ENCODE peak calls at places on chromosome 6, in five cellular contexts. Z, C, S, O and V are unnamed samples.

GRCh38 chr6:30334077-30334476 is 7.3 kb downstream of the TRIM39 start:
- DNase-seq in Z (no peak), C (no peak), S (no peak), O (no peak), V (no peak)

GRCh38 chr6:135814043-135814442 is 37.5 kb upstream of the PDE7B start:
- DNase-seq in Z (no peak), C (no peak), S (no peak), O (no peak), V (no peak)

GRCh38 chr6:161369339-161369738 is 95.5 kb upstream of the AGPAT4 start:
- DNase-seq in Z (no peak), C (peak; percentile 73), S (peak; percentile 47), O (peak; percentile 12), V (no peak)

GRCh38 chr6:169689247-169689646 is 12.6 kb downstream of the WDR27 start:
- DNase-seq in Z (no peak), C (no peak), S (no peak), O (no peak), V (no peak)

GRCh38 chr6:104572901-104573300 is 286.8 kb downstream of the HACE1 start:
- DNase-seq in Z (no peak), C (no peak), S (no peak), O (no peak), V (no peak)

GRCh38 chr6:148959008-148959407 is 212.2 kb downstream of the UST start:
- DNase-seq in Z (no peak), C (no peak), S (no peak), O (no peak), V (no peak)

GRCh38 chr6:160951187-160952030 is 40.2 kb upstream of the MAP3K4 start:
- DNase-seq in Z (no peak), C (no peak), S (no peak), O (no peak), V (no peak)

GRCh38 chr6:137550527-137550926 is 56.3 kb upstream of the OLIG3 start:
- DNase-seq in Z (no peak), C (no peak), S (no peak), O (no peak), V (no peak)

GRCh38 chr6:73803562-73804221 is 107.7 kb downstream of the CD109 start:
- DNase-seq in Z (no peak), C (peak; percentile 70), S (peak; percentile 11), O (peak; percentile 32), V (no peak)

GRCh38 chr6:21634582-21634981 is 41.0 kb downstream of the SOX4 start:
- DNase-seq in Z (no peak), C (peak; percentile 88), S (no peak), O (peak; percentile 9), V (no peak)

GRCh38 chr6:111663692-111664564 is 58.2 kb upstream of the TRAF3IP2 start:
- DNase-seq in Z (no peak), C (no peak), S (no peak), O (peak; percentile 58), V (peak; percentile 77)

GRCh38 chr6:127938701-127939100 is 37.8 kb upstream of the THEMIS start:
- DNase-seq in Z (no peak), C (peak; percentile 32), S (no peak), O (no peak), V (no peak)

GRCh38 chr6:6751615-6752014 is 163.1 kb downstream of the LY86 start:
- DNase-seq in Z (no peak), C (no peak), S (peak; percentile 84), O (no peak), V (no peak)

GRCh38 chr6:129104560-129104959 is 221.6 kb downstream of the LAMA2 start:
- DNase-seq in Z (no peak), C (no peak), S (no peak), O (no peak), V (no peak)

GRCh38 chr6:161618816-161619454 is 345.1 kb upstream of the AGPAT4 start:
- DNase-seq in Z (no peak), C (peak; percentile 80), S (no peak), O (peak; percentile 86), V (no peak)

GRCh38 chr6:159691963-159692287 is 1.1 kb downstream of the SOD2 start:
- DNase-seq in Z (no peak), C (no peak), S (no peak), O (no peak), V (no peak)

GRCh38 chr6:43989556-43990248 is 137.6 kb downstream of the MRPL14 start:
- DNase-seq in Z (no peak), C (no peak), S (no peak), O (no peak), V (peak; percentile 93)

GRCh38 chr6:149938571-149939462 is 3.0 kb upstream of the ULBP2 start:
- DNase-seq in Z (no peak), C (no peak), S (no peak), O (no peak), V (no peak)

GRCh38 chr6:17691925-17692538 is 14.7 kb downstream of the NUP153 start:
- DNase-seq in Z (no peak), C (no peak), S (no peak), O (no peak), V (no peak)

GRCh38 chr6:143549630-143550268 is 38.2 kb upstream of the FUCA2 start:
- DNase-seq in Z (no peak), C (no peak), S (no peak), O (no peak), V (no peak)

GRCh38 chr6:163347021-163347446 is 67.5 kb upstream of the QKI start:
- DNase-seq in Z (no peak), C (no peak), S (no peak), O (no peak), V (no peak)

GRCh38 chr6:98845201-98846020 is 11.0 kb downstream of the POU3F2 start:
- DNase-seq in Z (no peak), C (peak; percentile 72), S (peak; percentile 70), O (peak; percentile 80), V (no peak)

GRCh38 chr6:98945311-98946005 is 2.3 kb downstream of the FBXL4 start:
- DNase-seq in Z (no peak), C (no peak), S (no peak), O (no peak), V (no peak)

GRCh38 chr6:37006793-37007339 is 1.4 kb downstream of the FGD2 start:
- DNase-seq in Z (no peak), C (no peak), S (no peak), O (peak; percentile 24), V (no peak)

GRCh38 chr6:19898141-19898740 is 61.1 kb downstream of the ID4 start:
- DNase-seq in Z (no peak), C (no peak), S (no peak), O (no peak), V (no peak)

GRCh38 chr6:169383265-169383664 is 129.6 kb upstream of the THBS2 start:
- DNase-seq in Z (no peak), C (no peak), S (no peak), O (no peak), V (no peak)

GRCh38 chr6:134669531-134669930 is 280.4 kb downstream of the ALDH8A1 start:
- DNase-seq in Z (no peak), C (no peak), S (no peak), O (no peak), V (no peak)

GRCh38 chr6:35016417-35017221 is 124.5 kb downstream of the TCP11 start:
- DNase-seq in Z (no peak), C (no peak), S (no peak), O (peak; percentile 80), V (peak; percentile 44)
- TF ChIP-seq POLR2A in Z (no peak), C (no peak), S (no peak), O (no peak), V (no peak)

DNA sequence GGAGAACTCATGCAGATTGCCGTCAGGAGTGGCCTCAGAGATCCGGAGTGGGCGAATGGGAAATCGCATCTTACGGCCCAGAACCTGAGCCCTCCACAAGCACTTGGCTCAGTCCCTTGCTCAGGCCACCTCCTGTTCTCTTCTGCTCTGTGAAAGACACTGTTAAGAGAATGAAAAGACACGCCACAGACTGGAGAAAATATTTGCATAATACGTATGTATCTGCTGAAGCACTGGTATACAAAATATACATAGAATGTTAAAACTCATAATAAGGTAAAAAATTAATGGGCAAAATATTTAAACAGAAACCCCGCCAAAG is 838 bp upstream of the POM121L2 start:
- DNase-seq in Z (no peak), C (no peak), S (no peak), O (no peak), V (no peak)
- H3K4me3 ChIP-seq in Z (no peak overlapping the region), C (peak overlapping the region; percentile 62), S (peak overlapping the region; percentile 58), O (no peak overlapping the region), V (no peak overlapping the region)

DNA sequence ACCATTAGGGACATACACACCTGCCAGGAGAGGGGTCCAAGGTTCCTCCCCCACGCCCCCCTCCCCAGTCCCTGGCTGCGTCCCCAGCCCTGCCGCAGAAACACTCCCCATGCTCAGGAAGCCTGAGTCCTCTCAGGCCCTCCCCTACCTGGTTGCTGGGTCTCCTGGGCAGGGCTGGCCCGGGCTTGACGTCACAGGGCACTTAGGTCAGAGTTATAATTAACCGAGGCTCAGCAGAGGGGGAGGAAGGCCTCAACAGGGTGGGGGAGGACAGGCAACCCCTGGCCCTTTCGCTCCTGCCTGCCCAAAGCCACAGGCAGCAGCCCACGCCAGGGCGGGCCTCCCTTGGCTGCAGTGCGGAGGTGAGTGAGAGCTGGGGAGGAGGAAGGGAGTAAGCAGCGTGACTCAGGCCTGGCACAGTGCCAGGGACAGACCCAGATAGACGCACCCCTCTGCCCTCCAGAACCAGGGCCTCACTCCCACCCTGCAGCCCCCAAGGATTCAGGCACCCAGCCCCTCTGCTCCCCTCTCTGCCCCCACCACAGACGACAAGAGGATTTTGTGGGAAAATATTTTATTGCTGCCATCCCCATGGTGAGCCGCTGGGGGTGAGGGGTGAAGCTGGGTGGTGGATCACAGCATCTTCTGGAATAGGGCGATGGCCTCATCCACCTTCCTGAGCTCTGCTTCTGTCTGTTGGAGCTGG is at the start of gene VWA7:
- DNase-seq in Z (no peak), C (peak; percentile 87), S (peak; percentile 87), O (peak; percentile 60), V (peak; percentile 45)
- TF ChIP-seq POLR2A in Z (no peak), C (no peak), S (peak; percentile 54), O (no peak), V (no peak)

GRCh38 chr6:38713812-38714211 is 1.3 kb upstream of the DNAH8 start:
- DNase-seq in Z (no peak), C (no peak), S (peak; percentile 34), O (no peak), V (no peak)

GRCh38 chr6:38714239-38715015 is 684 bp upstream of the DNAH8 start:
- DNase-seq in Z (no peak), C (no peak), S (no peak), O (no peak), V (no peak)

GRCh38 chr6:38719358-38719757 is 4.2 kb downstream of the DNAH8 start:
- DNase-seq in Z (no peak), C (no peak), S (no peak), O (no peak), V (no peak)

GRCh38 chr6:38716825-38717224 is 1.7 kb downstream of the DNAH8 start:
- DNase-seq in Z (no peak), C (no peak), S (no peak), O (no peak), V (no peak)

GRCh38 chr6:38715016-38715809 is at the start of gene DNAH8:
- DNase-seq in Z (no peak), C (no peak), S (no peak), O (no peak), V (no peak)
- H3K4me3 ChIP-seq in Z (no peak within 1 kb of the TSS), C (no peak within 1 kb of the TSS), S (peak within 1 kb of the TSS; percentile 42), O (no peak within 1 kb of the TSS), V (no peak within 1 kb of the TSS)

GRCh38 chr6:116680880-116681672 is at the start of gene KPNA5:
- DNase-seq in Z (peak; percentile 61), C (peak; percentile 93), S (peak; percentile 93), O (peak; percentile 91), V (peak; percentile 82)
- TF ChIP-seq POLR2A in Z (peak; percentile 32), C (peak; percentile 97), S (peak; percentile 58), O (no peak), V (peak; percentile 24)